ENCODE peak calls at places on chromosomes 11 and 22, in eight cellular contexts. H, C, P, N, E, M, L and U are unnamed samples.

GRCh38 chr11:122690801-122691649 is 35.5 kb downstream of the UBASH3B start:
- DNase-seq in C (no peak), E (peak; percentile 73), L (no peak), H (no peak), P (no peak), N (no peak), M (no peak), U (no peak)

GRCh38 chr11:34824425-34824824 is 91.8 kb downstream of the APIP start:
- DNase-seq in M (no peak), H (no peak), L (no peak), E (no peak), N (no peak), C (no peak), P (no peak), U (no peak)

GRCh38 chr11:64001552-64002427 is 15.6 kb downstream of the OTUB1 start:
- DNase-seq in C (no peak), M (no peak), P (no peak), L (no peak), H (no peak), E (peak; percentile 57), N (no peak), U (no peak)

GRCh38 chr22:19622061-19622441 is 92.3 kb upstream of the SEPTIN5 start:
- DNase-seq in P (no peak), N (no peak), C (no peak), L (no peak), M (no peak), E (no peak), H (no peak), U (no peak)

GRCh38 chr22:40323681-40324083 is 22.6 kb upstream of the ADSL start:
- DNase-seq in E (no peak), L (no peak), C (no peak), P (no peak), M (no peak), N (no peak), H (no peak), U (no peak)

GRCh38 chr11:35289821-35290220 is 129.5 kb downstream of the SLC1A2 start:
- DNase-seq in L (no peak), E (peak; percentile 64), C (no peak), P (no peak), N (no peak), H (no peak), M (peak; percentile 10), U (no peak)

GRCh38 chr11:45964911-45965389 is 42.5 kb downstream of the LARGE2 start:
- DNase-seq in M (peak; percentile 73), E (peak; percentile 88), N (peak; percentile 74), L (peak; percentile 28), P (no peak), H (peak; percentile 66), C (peak; percentile 31), U (no peak)

GRCh38 chr11:97361812-97362378 is 972.1 kb downstream of the JRKL start:
- DNase-seq in H (no peak), M (peak; percentile 74), C (no peak), E (peak; percentile 41), P (no peak), L (no peak), N (peak; percentile 46), U (no peak)

GRCh38 chr22:46082633-46083032 is 67.7 kb upstream of the PPARA start:
- DNase-seq in P (no peak), E (no peak), N (no peak), L (no peak), H (no peak), C (no peak), M (no peak), U (no peak)

DNA sequence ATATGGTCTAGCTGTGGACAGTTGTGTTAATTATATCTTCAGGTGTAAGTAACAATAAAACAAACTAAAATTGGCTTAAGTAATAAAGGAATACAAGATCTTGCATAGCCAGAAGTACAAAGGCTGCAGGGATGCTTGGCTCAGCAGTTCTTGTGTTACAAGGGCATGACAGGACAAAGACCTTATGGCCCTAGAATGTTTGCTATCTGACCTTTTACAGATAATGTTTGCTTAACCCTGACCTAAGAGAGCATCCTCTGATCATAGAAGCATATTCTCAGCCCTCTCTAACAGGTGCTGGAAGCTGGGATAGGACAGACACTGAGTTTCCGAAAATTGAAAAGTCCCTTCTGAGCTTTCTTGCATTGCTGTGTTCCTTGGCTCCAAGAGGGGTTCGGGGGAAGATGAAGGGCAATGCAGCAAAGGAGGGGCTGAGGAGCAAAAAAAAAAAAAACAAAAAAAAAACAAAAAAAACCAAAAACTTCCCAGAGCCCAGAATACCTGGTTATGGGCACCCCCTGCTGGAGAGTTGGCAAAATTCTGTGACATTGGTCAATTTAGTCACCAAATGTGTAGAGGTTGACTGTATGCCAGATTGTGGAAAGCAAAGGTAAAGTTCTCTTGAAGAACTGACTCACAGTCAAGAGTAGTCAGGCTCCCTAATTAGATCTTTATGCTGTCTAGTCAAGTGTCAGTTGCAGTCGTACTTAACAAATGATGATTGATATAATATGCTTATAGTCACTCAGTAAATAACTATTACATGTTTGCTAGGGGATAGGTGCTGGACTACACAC is 10.4 kb upstream of the HIKESHI start:
- DNase-seq in H (no peak), L (no peak), C (no peak), M (peak; percentile 77), N (peak; percentile 45), P (no peak), E (peak; percentile 64), U (no peak)
- TF ChIP-seq CTCF in H (peak; percentile 71), L (peak; percentile 72), C (peak; percentile 53), M (peak; percentile 78), N (peak; percentile 56), P (peak; percentile 38), E (peak; percentile 75), U (peak; percentile 82)

DNA sequence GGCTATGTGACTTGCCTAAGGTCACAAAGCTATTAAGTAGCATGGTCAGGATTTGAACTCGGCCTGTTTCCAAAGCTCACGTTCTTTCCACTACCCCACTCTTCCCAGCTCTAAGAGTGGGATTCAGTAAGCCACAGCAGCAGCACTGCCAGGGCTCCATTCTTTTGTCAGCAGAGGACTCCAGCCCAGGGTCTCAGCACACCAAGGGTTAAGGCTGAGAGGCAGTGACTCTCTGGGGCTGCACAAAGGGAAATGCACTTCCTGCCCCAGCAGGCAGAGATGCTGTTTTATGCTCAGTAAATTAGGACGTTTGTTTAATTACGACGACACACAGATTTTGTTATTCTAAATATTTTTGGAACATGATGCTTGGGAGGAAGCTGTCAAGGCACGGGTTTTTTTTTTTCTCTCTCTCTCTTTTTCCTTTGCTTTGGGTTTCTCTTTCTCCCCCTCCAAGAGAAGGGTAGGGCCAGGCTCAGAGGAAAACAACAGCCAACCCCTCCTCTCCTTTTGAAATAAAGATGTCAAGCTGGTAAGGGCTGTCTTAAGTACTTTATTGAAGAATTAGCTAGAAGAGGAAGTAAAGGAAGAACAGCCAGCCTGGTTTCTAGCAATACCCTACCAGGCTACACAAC is 2.9 kb downstream of the MYH9 start:
- DNase-seq in E (no peak), M (no peak), N (no peak), C (no peak), P (no peak), H (no peak), L (no peak), U (no peak)
- TF ChIP-seq CTCF in E (no peak), M (no peak), N (no peak), C (no peak), P (peak; percentile 7), H (peak; percentile 4), L (no peak), U (peak; percentile 14)

GRCh38 chr22:48432721-48433518 is 1394.8 kb downstream of the BRD1 start:
- DNase-seq in E (no peak), L (no peak), N (no peak), M (no peak), H (no peak), P (no peak), C (no peak), U (no peak)

GRCh38 chr22:48434868-48435250 is 1392.8 kb downstream of the BRD1 start:
- DNase-seq in P (no peak), N (no peak), H (no peak), C (no peak), E (no peak), L (no peak), M (no peak), U (no peak)

GRCh38 chr22:48431536-48432315 is 1395.9 kb downstream of the BRD1 start:
- DNase-seq in N (no peak), L (no peak), H (no peak), P (no peak), E (no peak), C (no peak), M (no peak), U (no peak)

GRCh38 chr22:48434156-48434867 is 1393.4 kb downstream of the BRD1 start:
- DNase-seq in N (no peak), P (no peak), M (no peak), H (no peak), E (no peak), C (no peak), L (no peak), U (no peak)

GRCh38 chr22:48433647-48434046 is 1394.0 kb downstream of the BRD1 start:
- DNase-seq in E (no peak), P (no peak), H (no peak), M (no peak), L (no peak), C (no peak), N (no peak), U (no peak)
- TF ChIP-seq CTCF in E (no peak), P (no peak), H (no peak), M (no peak), L (no peak), C (no peak), N (no peak), U (no peak)

DNA sequence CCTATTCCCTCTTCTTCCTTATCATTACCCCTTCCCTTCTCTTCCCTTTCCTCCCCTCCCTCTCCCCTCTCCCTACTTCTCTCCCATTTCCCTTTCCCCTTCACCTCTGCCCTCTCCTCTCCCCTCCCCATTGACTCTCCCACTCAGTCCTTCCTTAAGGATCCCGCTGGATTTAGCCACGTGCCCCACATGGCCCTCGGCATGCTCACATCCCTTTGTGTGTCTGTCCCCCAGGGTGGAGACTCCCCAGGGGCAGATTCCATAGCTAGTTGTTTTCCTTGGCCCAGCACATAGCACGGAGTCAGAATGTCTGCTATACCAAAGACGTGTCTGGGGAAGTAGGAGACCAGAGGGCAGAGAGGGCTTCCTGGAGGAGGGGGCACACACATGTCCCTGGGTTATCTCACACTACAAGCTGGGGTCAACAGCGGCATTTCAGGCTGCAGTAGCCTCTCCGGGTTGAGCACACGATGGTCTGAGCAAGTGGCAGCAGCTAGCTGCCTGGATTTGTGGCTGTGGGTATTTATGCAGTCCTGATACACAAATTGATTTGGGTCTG is 487.0 kb downstream of the TBC1D22A start:
- DNase-seq in N (no peak), L (no peak), M (no peak), H (no peak), P (peak; percentile 75), C (no peak), E (no peak), U (peak; percentile 65)
- TF ChIP-seq CTCF in N (no peak), L (no peak), M (no peak), H (no peak), P (no peak), C (no peak), E (no peak), U (no peak)

DNA sequence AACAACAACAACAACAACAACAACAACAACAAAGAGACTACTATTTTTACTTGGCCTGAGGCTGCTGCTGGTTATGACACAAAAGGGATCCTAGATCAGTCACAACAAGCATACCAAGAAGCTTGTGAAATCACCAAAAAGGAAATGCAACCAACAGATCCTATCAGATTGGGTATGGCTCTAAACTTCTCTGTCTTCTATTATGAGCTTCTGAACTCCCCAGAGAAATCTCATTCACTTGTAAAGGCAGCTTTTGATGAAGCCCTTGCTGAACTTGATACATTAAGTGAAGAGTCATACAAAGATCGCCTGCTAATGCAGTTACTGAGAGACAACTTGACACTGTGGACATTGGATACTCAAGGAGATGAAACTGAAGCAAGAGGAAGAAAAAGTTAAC is 10.4 kb upstream of the MS4A2 start:
- DNase-seq in H (no peak), E (no peak), P (no peak), N (no peak), M (no peak), L (no peak), C (no peak), U (no peak)
- TF ChIP-seq CTCF in H (no peak), E (no peak), P (no peak), N (no peak), M (no peak), L (no peak), C (no peak), U (no peak)

GRCh38 chr11:71249301-71249700 is 3.1 kb downstream of the SHANK2 start:
- DNase-seq in L (no peak), H (no peak), P (no peak), M (no peak), C (no peak), E (no peak), N (no peak), U (no peak)
- TF ChIP-seq CTCF in L (no peak), H (no peak), P (no peak), M (no peak), C (no peak), E (no peak), N (no peak), U (no peak)